ENCODE peak calls at places on chromosomes 1 and 21, in eight cellular contexts. C is thyroid gland, Y is heart left ventricle, L is HCT116, O is right lobe of liver, M is sigmoid colon, K is spleen, E is Peyer's patch. Q is an unnamed sample.

GRCh38 chr1:39825432-39825941 is 36.8 kb upstream of the BMP8B start:
- DNase-seq in K (no peak), O (peak), L (no peak), C (no peak), Y (no peak), M (no peak), E (no peak), Q (no peak)

GRCh38 chr21:29144736-29145353 is 14.4 kb downstream of the MAP3K7CL start:
- DNase-seq in Y (no peak), O (no peak), M (no peak), C (no peak), K (no peak), E (no peak), L (no peak), Q (no peak)

GRCh38 chr1:96372881-96373280 is 348.7 kb upstream of the PTBP2 start:
- DNase-seq in K (no peak), Y (no peak), L (no peak), M (no peak), O (no peak), E (no peak), C (no peak), Q (no peak)

GRCh38 chr21:15293251-15293650 is 228.5 kb upstream of the NRIP1 start:
- DNase-seq in C (no peak), M (no peak), L (peak), O (no peak), E (no peak), Y (no peak), K (no peak), Q (no peak)

GRCh38 chr21:45114475-45114874 is 40.1 kb downstream of the ADARB1 start:
- DNase-seq in K (no peak), O (no peak), L (no peak), Y (no peak), M (no peak), C (no peak), E (no peak), Q (no peak)

GRCh38 chr1:111864862-111865261 is 109.2 kb downstream of the DDX20 start:
- DNase-seq in O (no peak), L (no peak), Y (no peak), K (peak), M (no peak), C (no peak), E (no peak), Q (no peak)

GRCh38 chr1:78527706-78528105 is 36.9 kb downstream of the PTGFR start:
- DNase-seq in O (no peak), K (no peak), M (no peak), E (no peak), Y (no peak), L (no peak), C (no peak), Q (no peak)

GRCh38 chr1:93552751-93553455 is 105.0 kb downstream of the FNBP1L start:
- DNase-seq in O (no peak), L (peak), Y (no peak), K (no peak), M (no peak), E (no peak), C (no peak), Q (no peak)

GRCh38 chr1:230863449-230863848 is 4.9 kb downstream of the C1orf198 start:
- DNase-seq in C (peak), E (peak), O (no peak), K (peak), Y (no peak), L (no peak), M (no peak), Q (peak)

GRCh38 chr1:229012823-229013222 is 258.1 kb upstream of the RAB4A start:
- DNase-seq in O (no peak), K (no peak), Y (no peak), C (no peak), M (no peak), L (no peak), E (no peak), Q (no peak)

GRCh38 chr21:21324297-21324696 is 326.1 kb downstream of the NCAM2 start:
- DNase-seq in L (no peak), K (no peak), Y (no peak), E (no peak), M (no peak), O (no peak), C (no peak), Q (no peak)

GRCh38 chr1:186747661-186748060 is 67.4 kb upstream of the PTGS2 start:
- DNase-seq in E (no peak), O (no peak), L (no peak), Y (no peak), K (no peak), C (no peak), M (no peak), Q (no peak)

GRCh38 chr1:39489567-39490239 is 1.7 kb upstream of the BMP8A start:
- DNase-seq in O (no peak), Y (no peak), C (no peak), K (no peak), E (no peak), L (no peak), M (no peak), Q (no peak)

GRCh38 chr1:179087665-179088064 is 5.8 kb downstream of the TOR3A start:
- DNase-seq in E (peak), Y (no peak), K (no peak), L (no peak), M (no peak), C (no peak), O (no peak), Q (no peak)

GRCh38 chr1:97252076-97252475 is 530.5 kb downstream of the PTBP2 start:
- DNase-seq in M (no peak), O (no peak), C (peak), K (no peak), Y (no peak), E (no peak), L (no peak), Q (peak)

GRCh38 chr1:234845097-234845660 is 235.2 kb upstream of the IRF2BP2 start:
- DNase-seq in L (no peak), O (no peak), K (no peak), E (no peak), M (no peak), Y (no peak), C (no peak), Q (no peak)

GRCh38 chr1:205013683-205014367 is 29.2 kb upstream of the CNTN2 start:
- DNase-seq in Y (peak), O (peak), C (peak), E (no peak), K (no peak), L (no peak), M (peak), Q (no peak)

GRCh38 chr1:63782982-63783381 is 9.2 kb downstream of the ROR1 start:
- DNase-seq in M (no peak), L (no peak), Y (no peak), K (no peak), E (no peak), O (no peak), C (no peak), Q (no peak)

GRCh38 chr21:19609611-19610010 is 1206.0 kb upstream of the TMPRSS15 start:
- DNase-seq in K (no peak), L (no peak), C (no peak), O (no peak), Y (no peak), E (no peak), M (no peak), Q (no peak)

GRCh38 chr1:25640646-25641328 is 24.2 kb downstream of the MAN1C1 start:
- DNase-seq in Y (no peak), L (no peak), E (no peak), C (no peak), O (no peak), M (no peak), K (no peak), Q (no peak)

GRCh38 chr1:44775930-44776748 is 799 bp downstream of the RPS8 start:
- DNase-seq in L (no peak), M (no peak), Y (no peak), O (no peak), C (peak), E (peak), K (peak), Q (no peak)

GRCh38 chr1:189619682-189620332 is 857.9 kb downstream of the BRINP3 start:
- DNase-seq in L (peak), C (no peak), O (no peak), Y (no peak), M (no peak), E (no peak), K (no peak), Q (no peak)

GRCh38 chr1:26582053-26582835 is 52.7 kb downstream of the RPS6KA1 start:
- DNase-seq in Y (no peak), E (no peak), C (no peak), O (no peak), K (peak), M (no peak), L (no peak), Q (no peak)

GRCh38 chr1:18929686-18930085 is 26.8 kb downstream of the IFFO2 start:
- DNase-seq in E (no peak), M (no peak), L (no peak), O (no peak), C (no peak), Y (no peak), K (no peak), Q (no peak)

GRCh38 chr1:12615916-12616708 is 1.9 kb downstream of the DHRS3 start:
- DNase-seq in C (peak), L (no peak), Y (peak), E (no peak), M (peak), O (peak), K (peak), Q (peak)

GRCh38 chr1:234770031-234770795 is 160.2 kb upstream of the IRF2BP2 start:
- DNase-seq in L (no peak), O (no peak), Y (no peak), E (no peak), C (no peak), M (no peak), K (no peak), Q (no peak)

GRCh38 chr1:204152310-204153044 is 633 bp upstream of the ETNK2 start:
- DNase-seq in Y (no peak), M (no peak), L (no peak), C (peak), O (peak), K (no peak), E (no peak), Q (no peak)

GRCh38 chr1:64124751-64125445 is 78.5 kb upstream of the UBE2U start:
- DNase-seq in M (no peak), C (no peak), Y (no peak), O (no peak), L (no peak), K (no peak), E (no peak), Q (no peak)

GRCh38 chr1:225651376-225651871 is 1.5 kb downstream of the ENAH start:
- DNase-seq in Y (no peak), K (no peak), E (no peak), L (no peak), M (no peak), O (no peak), C (no peak), Q (no peak)

GRCh38 chr1:242059976-242060375 is 61.1 kb upstream of the MAP1LC3C start:
- DNase-seq in O (no peak), K (no peak), Y (no peak), M (no peak), C (no peak), E (no peak), L (no peak), Q (no peak)

GRCh38 chr1:22709891-22710687 is 550 bp upstream of the EPHB2 start:
- DNase-seq in K (no peak), C (peak), O (peak), Y (peak), M (no peak), E (no peak), L (no peak), Q (peak)

GRCh38 chr1:206685256-206685748 is 597 bp downstream of the MAPKAPK2 start:
- DNase-seq in C (peak), Y (no peak), E (no peak), L (no peak), K (peak), M (peak), O (peak), Q (peak)

GRCh38 chr1:8525291-8526275 is 207.7 kb downstream of the SLC45A1 start:
- DNase-seq in Y (peak), C (peak), M (peak), K (peak), O (peak), E (peak), L (peak), Q (peak)
- TF ChIP-seq POLR2A in Y (peak), C (peak), M (no peak), K (no peak), O (peak), E (no peak), L (no peak), Q (peak)

GRCh38 chr1:160780398-160780755 is 15.6 kb upstream of the LY9 start:
- DNase-seq in E (no peak), K (no peak), L (no peak), M (no peak), Y (no peak), O (no peak), C (no peak), Q (no peak)
- TF ChIP-seq CTCF in E (no peak), K (no peak), L (no peak), M (no peak), Y (no peak), O (no peak), C (no peak), Q (no peak)

GRCh38 chr21:42973991-42974831 is at the start of gene PKNOX1:
- DNase-seq in M (peak), O (peak), E (peak), C (peak), Y (peak), L (peak), K (peak), Q (peak)
- TF ChIP-seq POLR2A in M (no peak), O (peak), E (peak), C (peak), Y (peak), L (peak), K (no peak), Q (peak)

DNA sequence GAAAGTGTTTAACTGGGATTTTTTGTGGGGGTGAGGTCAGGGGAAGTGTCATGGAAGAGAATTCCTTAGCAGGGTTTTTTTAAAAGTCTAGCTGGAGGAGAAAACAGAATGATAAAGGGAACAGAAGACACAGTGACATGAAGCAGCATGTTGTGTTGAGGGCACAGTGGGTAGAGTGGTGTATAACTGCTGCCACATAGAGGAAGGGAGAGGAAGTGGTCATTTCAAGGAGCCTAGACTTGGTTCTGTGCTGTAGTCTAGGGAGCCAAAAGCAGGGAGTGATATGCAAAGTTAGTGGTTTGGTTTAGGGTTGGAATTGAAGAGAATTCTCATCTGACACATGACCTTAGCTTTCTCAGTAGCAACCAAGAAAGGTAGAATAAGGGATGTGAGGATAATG is 10.2 kb downstream of the EEIG2 start:
- DNase-seq in M (no peak), Y (no peak), O (no peak), K (no peak), E (no peak), C (no peak), L (peak), Q (no peak)
- TF ChIP-seq CTCF in M (no peak), Y (peak), O (peak), K (peak), E (peak), C (peak), L (peak), Q (no peak)

GRCh38 chr1:72282690-72283203 is 408 bp upstream of the NEGR1 start:
- DNase-seq in E (peak), K (peak), C (peak), M (peak), L (no peak), O (peak), Y (peak), Q (peak)
- TF ChIP-seq POLR2A in E (no peak), K (no peak), C (peak), M (peak), L (no peak), O (no peak), Y (peak), Q (peak)

GRCh38 chr1:81467433-81467832 is 333.3 kb upstream of the ADGRL2 start:
- DNase-seq in M (no peak), O (no peak), K (no peak), E (no peak), L (no peak), C (no peak), Y (no peak), Q (no peak)

GRCh38 chr1:81466970-81467369 is 333.8 kb upstream of the ADGRL2 start:
- DNase-seq in O (no peak), E (no peak), K (no peak), L (no peak), C (no peak), M (no peak), Y (no peak), Q (no peak)

GRCh38 chr1:81470250-81470649 is 330.5 kb upstream of the ADGRL2 start:
- DNase-seq in E (no peak), M (no peak), C (no peak), K (no peak), O (no peak), Y (no peak), L (no peak), Q (no peak)

GRCh38 chr1:81472387-81472786 is 328.3 kb upstream of the ADGRL2 start:
- DNase-seq in O (no peak), L (no peak), K (no peak), E (no peak), Y (no peak), M (no peak), C (no peak), Q (no peak)

DNA sequence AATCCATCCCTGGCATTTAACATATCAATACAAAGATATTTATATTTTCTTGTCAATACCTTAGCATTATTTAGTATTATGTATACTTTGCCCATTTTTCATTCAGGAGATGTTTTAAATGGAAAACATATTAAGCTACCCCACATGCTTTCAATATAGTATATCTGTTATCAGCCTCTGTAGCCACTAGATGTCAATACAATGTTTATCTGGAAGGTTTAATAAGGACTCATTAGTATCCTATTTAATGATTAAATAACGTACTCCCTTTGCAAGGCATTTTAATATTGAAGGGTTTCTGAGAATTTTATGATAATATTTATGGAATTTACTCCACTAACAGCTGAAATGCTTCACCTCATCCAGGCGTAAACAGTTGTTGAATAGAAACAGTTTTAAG is 329.5 kb upstream of the ADGRL2 start:
- DNase-seq in E (no peak), C (no peak), O (no peak), M (no peak), Y (no peak), L (no peak), K (no peak), Q (no peak)
- TF ChIP-seq CTCF in E (no peak), C (no peak), O (no peak), M (no peak), Y (no peak), L (no peak), K (no peak), Q (no peak)

DNA sequence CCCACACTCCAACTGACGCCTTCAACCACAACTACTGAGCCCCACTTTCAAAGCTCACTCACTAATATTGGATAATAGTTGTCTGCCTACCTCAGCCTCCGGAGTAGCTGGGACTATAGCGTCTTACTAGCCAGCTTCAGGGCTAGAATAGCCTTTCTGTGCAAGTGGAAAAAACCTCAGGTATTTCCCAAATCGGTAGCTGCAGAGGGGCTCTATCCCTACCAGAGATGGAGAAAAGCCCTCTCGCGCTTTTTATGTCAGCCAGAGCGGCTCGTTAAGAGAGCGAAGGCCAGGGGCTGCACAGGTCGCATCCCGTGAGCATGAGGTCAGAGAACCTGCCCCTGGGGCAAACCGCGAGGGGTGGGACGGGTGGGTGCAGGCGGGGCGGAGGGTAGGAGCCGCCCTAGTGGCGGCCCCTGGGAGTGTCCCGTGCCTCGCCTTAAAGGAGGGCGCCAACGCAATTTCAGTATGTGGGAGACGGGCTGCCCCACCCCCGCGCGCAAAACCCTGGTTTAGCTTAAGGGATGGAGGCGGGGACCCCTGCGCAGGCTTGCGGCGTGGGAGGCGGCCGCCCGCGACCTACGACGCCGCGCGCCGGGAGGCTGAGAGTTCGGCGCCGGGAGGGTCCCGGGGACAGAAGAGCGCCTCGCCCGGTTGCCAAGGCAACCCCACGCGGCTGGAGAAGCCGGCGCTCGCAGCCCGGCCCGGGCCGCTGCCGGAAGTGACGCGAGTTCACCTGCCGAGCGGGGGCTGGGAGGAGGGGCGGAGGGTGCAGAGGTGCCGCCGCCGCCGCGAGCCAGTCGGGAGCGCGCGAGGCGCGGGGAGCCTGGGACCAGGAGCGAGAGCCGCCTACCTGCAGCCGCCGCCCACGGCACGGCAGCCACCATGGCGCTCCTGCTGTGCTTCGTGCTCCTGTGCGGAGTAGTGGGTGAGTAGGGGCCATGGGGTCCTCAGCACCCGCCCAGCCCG is at the start of gene CXADR:
- DNase-seq in Y (peak), C (peak), E (peak), O (peak), K (peak), M (no peak), L (peak), Q (no peak)
- TF ChIP-seq POLR2A in Y (peak), C (peak), E (peak), O (peak), K (no peak), M (no peak), L (peak), Q (no peak)

DNA sequence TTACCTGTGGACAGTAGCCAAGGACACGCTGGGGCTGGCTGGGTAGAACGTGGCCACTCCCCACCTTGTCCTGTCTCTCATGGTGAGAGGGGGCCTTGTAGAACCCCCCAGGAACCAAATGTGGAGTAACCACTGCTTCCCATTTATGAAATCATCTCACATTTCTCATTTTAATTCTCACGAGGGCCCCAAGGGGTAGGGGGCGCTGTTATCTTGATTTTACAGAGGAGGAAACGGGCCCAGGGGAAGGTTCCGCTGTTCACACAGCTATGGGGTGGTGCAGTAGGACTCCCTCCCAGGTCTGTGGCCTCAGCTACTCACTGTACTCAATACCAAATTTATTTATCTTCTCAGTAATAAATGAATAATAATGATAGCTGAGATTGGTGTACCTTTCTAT is 5.5 kb downstream of the SMPDL3B start:
- DNase-seq in L (no peak), E (peak), C (peak), K (peak), O (peak), M (no peak), Y (no peak), Q (no peak)
- TF ChIP-seq CTCF in L (peak), E (peak), C (peak), K (peak), O (peak), M (no peak), Y (peak), Q (no peak)